ENCODE peak calls at places on chromosomes 5 and 9, in seven cellular contexts. One of them, this sample, is unnamed.

GRCh38 chr5:103923616-103924168 is 361.1 kb upstream of the NUDT12 start:
- DNase-seq in NCI-H1092: no peak
- DNase-seq in activated CD4-positive, CD25-positive, alpha-beta regulatory T cell: no peak
- DNase-seq in posterior vena cava: no peak
- DNase-seq in HCEC 1CT: no peak
- DNase-seq in stimulated activated CD8-positive, alpha-beta memory T cell treated with anti-CD3 and anti-CD28 coated beads, Interleukin-7, amount 100 ng/mL, for 24 hours: no peak
- DNase-seq in NCI-H748 treated with DMSO at 0.1 percent for 48 hours: no peak
- DNase-seq in this sample: no peak

GRCh38 chr9:112224401-112225289 is 49.5 kb upstream of the SUSD1 start:
- DNase-seq in NCI-H1092: no peak
- DNase-seq in activated CD4-positive, CD25-positive, alpha-beta regulatory T cell: no peak
- DNase-seq in posterior vena cava: no peak
- DNase-seq in HCEC 1CT: peak
- DNase-seq in stimulated activated CD8-positive, alpha-beta memory T cell treated with anti-CD3 and anti-CD28 coated beads, Interleukin-7, amount 100 ng/mL, for 24 hours: no peak
- DNase-seq in NCI-H748 treated with DMSO at 0.1 percent for 48 hours: no peak
- DNase-seq in this sample: no peak

GRCh38 chr9:34675048-34675714 is 12.7 kb upstream of the CCL27 start:
- DNase-seq in NCI-H1092: peak
- DNase-seq in activated CD4-positive, CD25-positive, alpha-beta regulatory T cell: peak
- DNase-seq in posterior vena cava: peak
- DNase-seq in HCEC 1CT: peak
- DNase-seq in stimulated activated CD8-positive, alpha-beta memory T cell treated with anti-CD3 and anti-CD28 coated beads, Interleukin-7, amount 100 ng/mL, for 24 hours: peak
- DNase-seq in NCI-H748 treated with DMSO at 0.1 percent for 48 hours: peak
- DNase-seq in this sample: peak

GRCh38 chr5:151238303-151238741 is 14.4 kb upstream of the CCDC69 start:
- DNase-seq in NCI-H1092: no peak
- DNase-seq in activated CD4-positive, CD25-positive, alpha-beta regulatory T cell: no peak
- DNase-seq in posterior vena cava: peak
- DNase-seq in HCEC 1CT: no peak
- DNase-seq in stimulated activated CD8-positive, alpha-beta memory T cell treated with anti-CD3 and anti-CD28 coated beads, Interleukin-7, amount 100 ng/mL, for 24 hours: no peak
- DNase-seq in NCI-H748 treated with DMSO at 0.1 percent for 48 hours: no peak
- DNase-seq in this sample: no peak

GRCh38 chr5:147791181-147791580 is 8.7 kb upstream of the JAKMIP2 start:
- DNase-seq in NCI-H1092: no peak
- DNase-seq in activated CD4-positive, CD25-positive, alpha-beta regulatory T cell: no peak
- DNase-seq in posterior vena cava: no peak
- DNase-seq in HCEC 1CT: no peak
- DNase-seq in stimulated activated CD8-positive, alpha-beta memory T cell treated with anti-CD3 and anti-CD28 coated beads, Interleukin-7, amount 100 ng/mL, for 24 hours: no peak
- DNase-seq in NCI-H748 treated with DMSO at 0.1 percent for 48 hours: no peak
- DNase-seq in this sample: no peak

GRCh38 chr9:35341585-35341984 is 148.3 kb upstream of the RUSC2 start:
- DNase-seq in NCI-H1092: no peak
- DNase-seq in activated CD4-positive, CD25-positive, alpha-beta regulatory T cell: no peak
- DNase-seq in posterior vena cava: peak
- DNase-seq in HCEC 1CT: peak
- DNase-seq in stimulated activated CD8-positive, alpha-beta memory T cell treated with anti-CD3 and anti-CD28 coated beads, Interleukin-7, amount 100 ng/mL, for 24 hours: no peak
- DNase-seq in NCI-H748 treated with DMSO at 0.1 percent for 48 hours: no peak
- DNase-seq in this sample: no peak

GRCh38 chr5:10214036-10214435 is 35.7 kb downstream of the ATPSCKMT start:
- DNase-seq in NCI-H1092: no peak
- DNase-seq in activated CD4-positive, CD25-positive, alpha-beta regulatory T cell: no peak
- DNase-seq in posterior vena cava: no peak
- DNase-seq in HCEC 1CT: peak
- DNase-seq in stimulated activated CD8-positive, alpha-beta memory T cell treated with anti-CD3 and anti-CD28 coated beads, Interleukin-7, amount 100 ng/mL, for 24 hours: no peak
- DNase-seq in NCI-H748 treated with DMSO at 0.1 percent for 48 hours: no peak
- DNase-seq in this sample: no peak

GRCh38 chr9:36025751-36026150 is 11.0 kb upstream of the RECK start:
- DNase-seq in NCI-H1092: no peak
- DNase-seq in activated CD4-positive, CD25-positive, alpha-beta regulatory T cell: no peak
- DNase-seq in posterior vena cava: no peak
- DNase-seq in HCEC 1CT: no peak
- DNase-seq in stimulated activated CD8-positive, alpha-beta memory T cell treated with anti-CD3 and anti-CD28 coated beads, Interleukin-7, amount 100 ng/mL, for 24 hours: no peak
- DNase-seq in NCI-H748 treated with DMSO at 0.1 percent for 48 hours: no peak
- DNase-seq in this sample: no peak

GRCh38 chr5:41625571-41625970 is 115.2 kb upstream of the PLCXD3 start:
- DNase-seq in NCI-H1092: no peak
- DNase-seq in activated CD4-positive, CD25-positive, alpha-beta regulatory T cell: no peak
- DNase-seq in posterior vena cava: no peak
- DNase-seq in HCEC 1CT: no peak
- DNase-seq in stimulated activated CD8-positive, alpha-beta memory T cell treated with anti-CD3 and anti-CD28 coated beads, Interleukin-7, amount 100 ng/mL, for 24 hours: no peak
- DNase-seq in NCI-H748 treated with DMSO at 0.1 percent for 48 hours: no peak
- DNase-seq in this sample: no peak

GRCh38 chr5:73545403-73545779 is 20.0 kb downstream of the ANKRA2 start:
- DNase-seq in NCI-H1092: no peak
- DNase-seq in activated CD4-positive, CD25-positive, alpha-beta regulatory T cell: no peak
- DNase-seq in posterior vena cava: no peak
- DNase-seq in HCEC 1CT: no peak
- DNase-seq in stimulated activated CD8-positive, alpha-beta memory T cell treated with anti-CD3 and anti-CD28 coated beads, Interleukin-7, amount 100 ng/mL, for 24 hours: no peak
- DNase-seq in NCI-H748 treated with DMSO at 0.1 percent for 48 hours: no peak
- DNase-seq in this sample: no peak

GRCh38 chr9:93642961-93643360 is 66.6 kb downstream of the PHF2 start:
- DNase-seq in NCI-H1092: no peak
- DNase-seq in activated CD4-positive, CD25-positive, alpha-beta regulatory T cell: no peak
- DNase-seq in posterior vena cava: no peak
- DNase-seq in HCEC 1CT: peak
- DNase-seq in stimulated activated CD8-positive, alpha-beta memory T cell treated with anti-CD3 and anti-CD28 coated beads, Interleukin-7, amount 100 ng/mL, for 24 hours: no peak
- DNase-seq in NCI-H748 treated with DMSO at 0.1 percent for 48 hours: no peak
- DNase-seq in this sample: no peak

GRCh38 chr9:12878342-12878978 is 103.6 kb downstream of the LURAP1L start:
- DNase-seq in NCI-H1092: no peak
- DNase-seq in activated CD4-positive, CD25-positive, alpha-beta regulatory T cell: no peak
- DNase-seq in posterior vena cava: no peak
- DNase-seq in HCEC 1CT: peak
- DNase-seq in stimulated activated CD8-positive, alpha-beta memory T cell treated with anti-CD3 and anti-CD28 coated beads, Interleukin-7, amount 100 ng/mL, for 24 hours: no peak
- DNase-seq in NCI-H748 treated with DMSO at 0.1 percent for 48 hours: peak
- DNase-seq in this sample: no peak

GRCh38 chr5:122849746-122850145 is 4.3 kb downstream of the SNX24 start:
- DNase-seq in NCI-H1092: no peak
- DNase-seq in activated CD4-positive, CD25-positive, alpha-beta regulatory T cell: no peak
- DNase-seq in posterior vena cava: no peak
- DNase-seq in HCEC 1CT: no peak
- DNase-seq in stimulated activated CD8-positive, alpha-beta memory T cell treated with anti-CD3 and anti-CD28 coated beads, Interleukin-7, amount 100 ng/mL, for 24 hours: no peak
- DNase-seq in NCI-H748 treated with DMSO at 0.1 percent for 48 hours: no peak
- DNase-seq in this sample: no peak